ENCODE peak calls at places on chromosomes 12 and 14, in five cellular contexts. One of them, this sample, is unnamed.
A peak's percentile ranks its signal among the peaks of the same experiment; 100 is the strongest.

GRCh38 chr14:95313707-95314106 is 6.0 kb downstream of the CLMN start:
- DNase-seq in heart left ventricle: peak; percentile 76
- DNase-seq in epithelial cell of esophagus: peak; percentile 75
- DNase-seq in MM.1S: no peak
- DNase-seq in epithelial cell of proximal tubule: peak; percentile 48
- DNase-seq in this sample: peak; percentile 68

GRCh38 chr12:46468159-46468558 is 95.6 kb upstream of the SLC38A2 start:
- DNase-seq in epithelial cell of esophagus: peak; percentile 70
- DNase-seq in epithelial cell of proximal tubule: no peak
- DNase-seq in heart left ventricle: peak; percentile 83
- DNase-seq in MM.1S: no peak
- DNase-seq in this sample: no peak

GRCh38 chr12:123075591-123076171 is 75.2 kb downstream of the PITPNM2 start:
- DNase-seq in epithelial cell of esophagus: peak; percentile 29
- DNase-seq in MM.1S: no peak
- DNase-seq in epithelial cell of proximal tubule: no peak
- DNase-seq in heart left ventricle: no peak
- DNase-seq in this sample: peak; percentile 62

GRCh38 chr12:90841336-90841735 is 113.6 kb downstream of the CCER1 start:
- DNase-seq in epithelial cell of esophagus: no peak
- DNase-seq in heart left ventricle: no peak
- DNase-seq in MM.1S: no peak
- DNase-seq in epithelial cell of proximal tubule: no peak
- DNase-seq in this sample: no peak

GRCh38 chr12:106205208-106206069 is 42.4 kb downstream of the CKAP4 start:
- DNase-seq in epithelial cell of esophagus: peak; percentile 43
- DNase-seq in epithelial cell of proximal tubule: no peak
- DNase-seq in MM.1S: peak; percentile 20
- DNase-seq in heart left ventricle: peak; percentile 85
- DNase-seq in this sample: no peak

GRCh38 chr12:111444706-111445310 is 39.1 kb downstream of the SH2B3 start:
- DNase-seq in MM.1S: peak; percentile 89
- DNase-seq in heart left ventricle: peak; percentile 74
- DNase-seq in epithelial cell of esophagus: no peak
- DNase-seq in epithelial cell of proximal tubule: no peak
- DNase-seq in this sample: peak; percentile 39

GRCh38 chr12:24955389-24955788 is 6.5 kb upstream of the BCAT1 start:
- DNase-seq in epithelial cell of esophagus: no peak
- DNase-seq in MM.1S: no peak
- DNase-seq in epithelial cell of proximal tubule: no peak
- DNase-seq in heart left ventricle: no peak
- DNase-seq in this sample: no peak

GRCh38 chr12:62269464-62270228 is 9.4 kb downstream of the USP15 start:
- DNase-seq in epithelial cell of esophagus: no peak
- DNase-seq in heart left ventricle: no peak
- DNase-seq in MM.1S: no peak
- DNase-seq in epithelial cell of proximal tubule: no peak
- DNase-seq in this sample: no peak

GRCh38 chr14:70032447-70032846 is 153.2 kb downstream of the SMOC1 start:
- DNase-seq in heart left ventricle: no peak
- DNase-seq in epithelial cell of esophagus: peak; percentile 54
- DNase-seq in epithelial cell of proximal tubule: no peak
- DNase-seq in MM.1S: no peak
- DNase-seq in this sample: no peak

GRCh38 chr12:54398995-54399793 is 14.7 kb upstream of the ZNF385A start:
- DNase-seq in heart left ventricle: peak; percentile 82
- DNase-seq in MM.1S: peak; percentile 66
- DNase-seq in epithelial cell of esophagus: peak; percentile 83
- DNase-seq in epithelial cell of proximal tubule: no peak
- DNase-seq in this sample: peak; percentile 87

GRCh38 chr14:99579903-99580570 is 24.0 kb downstream of the CCDC85C start:
- DNase-seq in MM.1S: no peak
- DNase-seq in epithelial cell of esophagus: peak; percentile 93
- DNase-seq in heart left ventricle: no peak
- DNase-seq in epithelial cell of proximal tubule: no peak
- DNase-seq in this sample: no peak

GRCh38 chr14:88251650-88252049 is 71.4 kb downstream of the KCNK10 start:
- DNase-seq in heart left ventricle: no peak
- DNase-seq in epithelial cell of proximal tubule: no peak
- DNase-seq in epithelial cell of esophagus: no peak
- DNase-seq in MM.1S: no peak
- DNase-seq in this sample: no peak

GRCh38 chr14:85853996-85854526 is 324.1 kb downstream of the FLRT2 start:
- DNase-seq in heart left ventricle: no peak
- DNase-seq in MM.1S: no peak
- DNase-seq in epithelial cell of proximal tubule: no peak
- DNase-seq in epithelial cell of esophagus: no peak
- DNase-seq in this sample: no peak

GRCh38 chr14:104387000-104387384 is 192.6 kb upstream of the C14orf180 start:
- DNase-seq in heart left ventricle: peak; percentile 16
- DNase-seq in epithelial cell of esophagus: no peak
- DNase-seq in epithelial cell of proximal tubule: no peak
- DNase-seq in MM.1S: no peak
- DNase-seq in this sample: peak; percentile 0

GRCh38 chr12:117273091-117273490 is 82.8 kb upstream of the FBXO21 start:
- DNase-seq in epithelial cell of proximal tubule: no peak
- DNase-seq in epithelial cell of esophagus: no peak
- DNase-seq in heart left ventricle: no peak
- DNase-seq in MM.1S: no peak
- DNase-seq in this sample: no peak

GRCh38 chr14:87896393-87897380 is 96.3 kb downstream of the GALC start:
- DNase-seq in epithelial cell of esophagus: peak; percentile 70
- DNase-seq in MM.1S: peak; percentile 8
- DNase-seq in heart left ventricle: no peak
- DNase-seq in epithelial cell of proximal tubule: peak; percentile 22
- DNase-seq in this sample: no peak

GRCh38 chr14:86296173-86296572 is 766.2 kb downstream of the FLRT2 start:
- DNase-seq in epithelial cell of proximal tubule: no peak
- DNase-seq in epithelial cell of esophagus: no peak
- DNase-seq in heart left ventricle: no peak
- DNase-seq in MM.1S: no peak
- DNase-seq in this sample: no peak

GRCh38 chr14:32252030-32252670 is 49.1 kb upstream of the RNU6-8 start:
- DNase-seq in epithelial cell of proximal tubule: no peak
- DNase-seq in epithelial cell of esophagus: peak; percentile 76
- DNase-seq in MM.1S: peak; percentile 42
- DNase-seq in heart left ventricle: no peak
- DNase-seq in this sample: no peak

GRCh38 chr12:40515041-40515825 is 177.0 kb upstream of the CNTN1 start:
- DNase-seq in epithelial cell of esophagus: peak; percentile 64
- DNase-seq in MM.1S: peak; percentile 65
- DNase-seq in epithelial cell of proximal tubule: no peak
- DNase-seq in heart left ventricle: no peak
- DNase-seq in this sample: no peak

GRCh38 chr12:26810330-26810729 is 22.7 kb downstream of the ITPR2 start:
- DNase-seq in heart left ventricle: peak; percentile 68
- DNase-seq in epithelial cell of proximal tubule: no peak
- DNase-seq in MM.1S: no peak
- DNase-seq in epithelial cell of esophagus: peak; percentile 82
- DNase-seq in this sample: peak; percentile 47

GRCh38 chr14:49970474-49971147 is 77.7 kb downstream of the ARF6 start:
- DNase-seq in epithelial cell of proximal tubule: no peak
- DNase-seq in heart left ventricle: no peak
- DNase-seq in MM.1S: peak; percentile 27
- DNase-seq in epithelial cell of esophagus: no peak
- DNase-seq in this sample: no peak

GRCh38 chr14:93044601-93045000 is 71.1 kb downstream of the ITPK1 start:
- DNase-seq in MM.1S: no peak
- DNase-seq in heart left ventricle: peak; percentile 33
- DNase-seq in epithelial cell of proximal tubule: no peak
- DNase-seq in epithelial cell of esophagus: no peak
- DNase-seq in this sample: no peak

GRCh38 chr14:68824517-68825347 is 31.9 kb upstream of the ZFP36L1 start:
- DNase-seq in epithelial cell of proximal tubule: no peak
- DNase-seq in heart left ventricle: peak; percentile 89
- DNase-seq in epithelial cell of esophagus: peak; percentile 75
- DNase-seq in MM.1S: peak; percentile 30
- DNase-seq in this sample: peak; percentile 81

GRCh38 chr14:75514673-75515630 is 7.3 kb upstream of the BATF start:
- DNase-seq in heart left ventricle: peak; percentile 25
- DNase-seq in epithelial cell of proximal tubule: no peak
- DNase-seq in MM.1S: peak; percentile 12
- DNase-seq in epithelial cell of esophagus: peak; percentile 14
- DNase-seq in this sample: no peak

GRCh38 chr12:30427555-30427954 is 268.1 kb downstream of the IPO8 start:
- DNase-seq in heart left ventricle: no peak
- DNase-seq in epithelial cell of esophagus: no peak
- DNase-seq in MM.1S: no peak
- DNase-seq in epithelial cell of proximal tubule: no peak
- DNase-seq in this sample: no peak

GRCh38 chr14:73503648-73504047 is 12.9 kb downstream of the RIOX1 start:
- DNase-seq in epithelial cell of esophagus: no peak
- DNase-seq in epithelial cell of proximal tubule: no peak
- DNase-seq in heart left ventricle: no peak
- DNase-seq in MM.1S: no peak
- DNase-seq in this sample: no peak

GRCh38 chr12:41380878-41381277 is 192.8 kb downstream of the PDZRN4 start:
- DNase-seq in epithelial cell of esophagus: no peak
- DNase-seq in heart left ventricle: no peak
- DNase-seq in MM.1S: no peak
- DNase-seq in epithelial cell of proximal tubule: no peak
- DNase-seq in this sample: no peak

GRCh38 chr14:75979071-75979571 is 2.7 kb downstream of the TGFB3 start:
- DNase-seq in heart left ventricle: no peak
- DNase-seq in epithelial cell of esophagus: peak; percentile 31
- DNase-seq in epithelial cell of proximal tubule: no peak
- DNase-seq in MM.1S: no peak
- DNase-seq in this sample: peak; percentile 21

GRCh38 chr14:69355955-69356321 is 42.2 kb downstream of the ERH start:
- DNase-seq in epithelial cell of esophagus: no peak
- DNase-seq in MM.1S: no peak
- DNase-seq in epithelial cell of proximal tubule: peak; percentile 74
- DNase-seq in heart left ventricle: peak; percentile 61
- DNase-seq in this sample: no peak

GRCh38 chr12:50314629-50315312 is 31.5 kb upstream of the LIMA1 start:
- DNase-seq in heart left ventricle: no peak
- DNase-seq in epithelial cell of esophagus: peak; percentile 45
- DNase-seq in epithelial cell of proximal tubule: no peak
- DNase-seq in MM.1S: no peak
- DNase-seq in this sample: no peak

GRCh38 chr14:28773917-28774691 is 7.5 kb downstream of the FOXG1 start:
- DNase-seq in heart left ventricle: no peak
- DNase-seq in epithelial cell of proximal tubule: no peak
- DNase-seq in MM.1S: no peak
- DNase-seq in epithelial cell of esophagus: peak; percentile 51
- DNase-seq in this sample: no peak
- TF ChIP-seq CTCF in heart left ventricle: no peak
- TF ChIP-seq CTCF in epithelial cell of proximal tubule: peak; percentile 43
- TF ChIP-seq CTCF in MM.1S: no peak
- TF ChIP-seq CTCF in epithelial cell of esophagus: peak; percentile 32
- TF ChIP-seq CTCF in this sample: no peak

DNA sequence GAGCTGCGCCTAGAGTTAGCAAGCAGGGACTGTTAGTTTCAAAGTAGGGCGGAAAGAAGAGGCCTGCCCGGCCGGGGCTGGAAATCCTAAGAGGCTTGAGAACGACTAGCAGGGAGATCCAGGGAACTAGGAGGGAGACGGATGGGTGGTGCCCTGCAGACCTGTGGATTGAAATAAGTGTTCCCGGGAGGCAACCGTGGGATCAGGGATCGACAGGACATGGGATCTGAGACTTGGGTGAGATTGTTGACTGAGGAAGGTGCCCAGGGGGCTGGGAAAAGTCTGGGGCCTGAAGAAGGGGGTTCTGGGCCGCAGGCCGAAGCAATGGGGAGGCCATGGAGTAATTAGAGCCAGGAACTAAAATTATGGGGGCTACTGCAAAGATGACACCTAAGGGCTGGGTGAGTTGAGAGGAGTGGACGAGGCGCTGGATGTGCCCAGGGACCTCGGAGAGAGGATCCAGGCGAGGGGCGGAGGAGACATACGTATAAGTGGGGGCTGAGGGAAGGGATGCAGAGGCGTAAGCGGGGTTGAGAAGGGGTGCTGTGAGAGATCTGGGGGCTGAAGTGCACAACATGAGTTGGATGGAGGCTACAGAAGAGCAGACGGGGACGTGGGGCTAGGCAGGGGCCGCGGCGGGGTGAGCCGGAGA is 630 bp downstream of the LTA4H start:
- DNase-seq in epithelial cell of esophagus: peak; percentile 50
- DNase-seq in MM.1S: no peak
- DNase-seq in heart left ventricle: peak; percentile 34
- DNase-seq in epithelial cell of proximal tubule: no peak
- DNase-seq in this sample: no peak
- TF ChIP-seq CTCF in epithelial cell of esophagus: no peak
- TF ChIP-seq CTCF in MM.1S: no peak
- TF ChIP-seq CTCF in heart left ventricle: no peak
- TF ChIP-seq CTCF in epithelial cell of proximal tubule: no peak
- TF ChIP-seq CTCF in this sample: no peak

GRCh38 chr14:106874365-106874764 is 1348.0 kb downstream of the TMEM121 start:
- DNase-seq in MM.1S: no peak
- DNase-seq in heart left ventricle: no peak
- DNase-seq in epithelial cell of proximal tubule: no peak
- DNase-seq in epithelial cell of esophagus: no peak
- DNase-seq in this sample: no peak

GRCh38 chr14:106875503-106875902 is 1349.1 kb downstream of the TMEM121 start:
- DNase-seq in epithelial cell of esophagus: no peak
- DNase-seq in heart left ventricle: no peak
- DNase-seq in epithelial cell of proximal tubule: no peak
- DNase-seq in MM.1S: peak; percentile 21
- DNase-seq in this sample: peak; percentile 67

GRCh38 chr14:106877527-106877926 is 1351.1 kb downstream of the TMEM121 start:
- DNase-seq in epithelial cell of proximal tubule: peak; percentile 66
- DNase-seq in epithelial cell of esophagus: no peak
- DNase-seq in heart left ventricle: no peak
- DNase-seq in MM.1S: no peak
- DNase-seq in this sample: no peak

GRCh38 chr14:106876711-106877110 is 1350.3 kb downstream of the TMEM121 start:
- DNase-seq in epithelial cell of esophagus: no peak
- DNase-seq in heart left ventricle: no peak
- DNase-seq in MM.1S: no peak
- DNase-seq in epithelial cell of proximal tubule: no peak
- DNase-seq in this sample: no peak

GRCh38 chr14:106872619-106873446 is 1346.5 kb downstream of the TMEM121 start:
- DNase-seq in MM.1S: peak; percentile 54
- DNase-seq in heart left ventricle: peak; percentile 49
- DNase-seq in epithelial cell of proximal tubule: no peak
- DNase-seq in epithelial cell of esophagus: no peak
- DNase-seq in this sample: peak; percentile 84
- TF ChIP-seq CTCF in MM.1S: peak; percentile 46
- TF ChIP-seq CTCF in heart left ventricle: peak; percentile 28
- TF ChIP-seq CTCF in epithelial cell of proximal tubule: peak; percentile 65
- TF ChIP-seq CTCF in epithelial cell of esophagus: peak; percentile 14
- TF ChIP-seq CTCF in this sample: peak; percentile 21

DNA sequence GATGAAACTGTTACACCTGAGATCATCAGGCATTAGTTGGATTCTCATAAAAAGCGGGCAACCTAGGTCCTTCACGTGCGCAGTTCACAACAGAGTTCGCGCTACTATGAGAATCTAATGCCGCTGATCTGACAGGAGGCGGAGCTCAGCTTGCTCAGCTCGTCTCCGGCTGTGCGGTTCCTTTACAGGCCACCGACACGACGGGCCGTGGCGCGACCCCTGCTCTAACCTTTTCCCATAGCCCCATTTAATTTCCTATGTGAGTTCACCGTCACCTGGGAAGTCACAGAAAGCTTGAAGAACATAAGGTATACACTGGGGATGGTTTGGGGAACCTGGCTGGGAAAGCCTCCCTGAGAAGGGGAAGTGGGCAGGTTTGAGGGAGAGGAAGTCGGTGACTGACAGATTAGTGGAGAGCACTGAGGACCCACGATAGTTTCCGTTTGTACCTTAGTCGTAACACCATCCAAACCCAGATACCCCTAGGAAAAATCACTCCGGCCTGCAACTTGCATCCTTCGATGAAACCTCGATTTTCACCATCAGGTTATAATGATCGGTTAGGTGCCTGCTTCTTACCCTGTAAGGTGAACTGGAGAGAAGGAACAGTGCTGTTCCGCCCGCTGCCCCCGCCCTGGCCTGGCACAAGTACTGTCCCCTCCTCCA is 2.8 kb upstream of the AAAS start:
- DNase-seq in epithelial cell of esophagus: no peak
- DNase-seq in MM.1S: peak; percentile 80
- DNase-seq in heart left ventricle: peak; percentile 43
- DNase-seq in epithelial cell of proximal tubule: no peak
- DNase-seq in this sample: peak; percentile 51
- TF ChIP-seq CTCF in epithelial cell of esophagus: no peak
- TF ChIP-seq CTCF in MM.1S: no peak
- TF ChIP-seq CTCF in heart left ventricle: no peak
- TF ChIP-seq CTCF in epithelial cell of proximal tubule: peak; percentile 1
- TF ChIP-seq CTCF in this sample: no peak

This sample was measured in ovary.